ENCODE peak calls at places on chromosomes 12 and 14, in seven cellular contexts. One of them, this sample, is unnamed. For H3K9me2, the result is how much of the 10 kb centered on the place peaks cover.

GRCh38 chr14:22491683-22492483 is 97.1 kb downstream of the DAD1 start:
- DNase-seq in GM23338: no peak
- DNase-seq in MM.1S: no peak
- DNase-seq in PC-9: no peak
- DNase-seq in Karpas-422: no peak
- DNase-seq in PC-3: no peak
- DNase-seq in HCT116: no peak
- DNase-seq in this sample: no peak

GRCh38 chr12:87845995-87846483 is 183.2 kb downstream of the C12orf50 start:
- DNase-seq in MM.1S: no peak
- DNase-seq in PC-3: no peak
- DNase-seq in PC-9: no peak
- DNase-seq in Karpas-422: no peak
- DNase-seq in GM23338: peak
- DNase-seq in HCT116: no peak
- DNase-seq in this sample: no peak

GRCh38 chr14:94051115-94051514 is 25.0 kb downstream of the OTUB2 start:
- DNase-seq in HCT116: no peak
- DNase-seq in Karpas-422: no peak
- DNase-seq in GM23338: peak
- DNase-seq in PC-3: peak
- DNase-seq in PC-9: no peak
- DNase-seq in MM.1S: no peak
- DNase-seq in this sample: peak

GRCh38 chr14:53858344-53858682 is 98.3 kb downstream of the BMP4 start:
- DNase-seq in HCT116: no peak
- DNase-seq in MM.1S: no peak
- DNase-seq in PC-9: no peak
- DNase-seq in Karpas-422: no peak
- DNase-seq in GM23338: no peak
- DNase-seq in PC-3: no peak
- DNase-seq in this sample: no peak

GRCh38 chr14:51121096-51121495 is 26.2 kb upstream of the TRIM9 start:
- DNase-seq in GM23338: peak
- DNase-seq in PC-9: no peak
- DNase-seq in HCT116: no peak
- DNase-seq in Karpas-422: no peak
- DNase-seq in PC-3: no peak
- DNase-seq in MM.1S: no peak
- DNase-seq in this sample: no peak

GRCh38 chr12:2944401-2945047 is 14.7 kb upstream of the TEAD4 start:
- DNase-seq in PC-3: peak
- DNase-seq in GM23338: peak
- DNase-seq in PC-9: peak
- DNase-seq in HCT116: peak
- DNase-seq in Karpas-422: peak
- DNase-seq in MM.1S: peak
- DNase-seq in this sample: peak

GRCh38 chr12:113333877-113334785 is 778 bp downstream of the SLC8B1 start:
- DNase-seq in MM.1S: peak
- DNase-seq in PC-9: peak
- DNase-seq in Karpas-422: peak
- DNase-seq in GM23338: no peak
- DNase-seq in PC-3: peak
- DNase-seq in HCT116: no peak
- DNase-seq in this sample: peak

GRCh38 chr14:93054876-93055275 is 60.8 kb downstream of the ITPK1 start:
- DNase-seq in GM23338: no peak
- DNase-seq in PC-9: no peak
- DNase-seq in Karpas-422: no peak
- DNase-seq in PC-3: no peak
- DNase-seq in MM.1S: no peak
- DNase-seq in HCT116: no peak
- DNase-seq in this sample: no peak

GRCh38 chr12:113868365-113868764 is 97.8 kb downstream of the RBM19 start:
- DNase-seq in GM23338: no peak
- DNase-seq in PC-3: no peak
- DNase-seq in Karpas-422: no peak
- DNase-seq in HCT116: no peak
- DNase-seq in PC-9: no peak
- DNase-seq in MM.1S: no peak
- DNase-seq in this sample: no peak

GRCh38 chr14:92651106-92651792 is 97.2 kb downstream of the LGMN start:
- DNase-seq in PC-3: no peak
- DNase-seq in GM23338: no peak
- DNase-seq in MM.1S: no peak
- DNase-seq in HCT116: no peak
- DNase-seq in Karpas-422: no peak
- DNase-seq in PC-9: no peak
- DNase-seq in this sample: peak

GRCh38 chr12:93563807-93564538 is 8.5 kb upstream of the SOCS2 start:
- DNase-seq in PC-9: peak
- DNase-seq in GM23338: peak
- DNase-seq in Karpas-422: peak
- DNase-seq in PC-3: peak
- DNase-seq in HCT116: peak
- DNase-seq in MM.1S: peak
- DNase-seq in this sample: peak

GRCh38 chr14:52464175-52464574 is 88.1 kb downstream of the TXNDC16 start:
- DNase-seq in GM23338: no peak
- DNase-seq in PC-9: no peak
- DNase-seq in MM.1S: no peak
- DNase-seq in PC-3: no peak
- DNase-seq in HCT116: no peak
- DNase-seq in Karpas-422: no peak
- DNase-seq in this sample: no peak

GRCh38 chr14:65356327-65356836 is 56.1 kb upstream of the FUT8 start:
- DNase-seq in Karpas-422: no peak
- DNase-seq in PC-3: peak
- DNase-seq in GM23338: peak
- DNase-seq in MM.1S: peak
- DNase-seq in HCT116: peak
- DNase-seq in PC-9: peak
- DNase-seq in this sample: peak

GRCh38 chr14:105982664-105983063 is 456.3 kb downstream of the TMEM121 start:
- DNase-seq in Karpas-422: no peak
- DNase-seq in HCT116: no peak
- DNase-seq in PC-9: no peak
- DNase-seq in MM.1S: no peak
- DNase-seq in GM23338: no peak
- DNase-seq in PC-3: no peak
- DNase-seq in this sample: no peak

GRCh38 chr12:95721320-95721719 is 69.2 kb downstream of the NTN4 start:
- DNase-seq in PC-3: peak
- DNase-seq in GM23338: peak
- DNase-seq in Karpas-422: peak
- DNase-seq in PC-9: no peak
- DNase-seq in MM.1S: no peak
- DNase-seq in HCT116: no peak
- DNase-seq in this sample: no peak

GRCh38 chr12:122835693-122836026 is 403 bp downstream of the HIP1R start:
- DNase-seq in Karpas-422: peak
- DNase-seq in PC-3: peak
- DNase-seq in PC-9: no peak
- DNase-seq in MM.1S: peak
- DNase-seq in GM23338: peak
- DNase-seq in HCT116: no peak
- DNase-seq in this sample: peak

GRCh38 chr12:30813741-30814687 is 59.3 kb upstream of the CAPRIN2 start:
- DNase-seq in PC-9: no peak
- DNase-seq in PC-3: peak
- DNase-seq in Karpas-422: no peak
- DNase-seq in GM23338: no peak
- DNase-seq in MM.1S: no peak
- DNase-seq in HCT116: no peak
- DNase-seq in this sample: no peak

GRCh38 chr12:124004233-124004875 is 31.3 kb downstream of the ZNF664 start:
- DNase-seq in MM.1S: no peak
- DNase-seq in HCT116: no peak
- DNase-seq in PC-3: no peak
- DNase-seq in GM23338: no peak
- DNase-seq in PC-9: no peak
- DNase-seq in Karpas-422: no peak
- DNase-seq in this sample: no peak

DNA sequence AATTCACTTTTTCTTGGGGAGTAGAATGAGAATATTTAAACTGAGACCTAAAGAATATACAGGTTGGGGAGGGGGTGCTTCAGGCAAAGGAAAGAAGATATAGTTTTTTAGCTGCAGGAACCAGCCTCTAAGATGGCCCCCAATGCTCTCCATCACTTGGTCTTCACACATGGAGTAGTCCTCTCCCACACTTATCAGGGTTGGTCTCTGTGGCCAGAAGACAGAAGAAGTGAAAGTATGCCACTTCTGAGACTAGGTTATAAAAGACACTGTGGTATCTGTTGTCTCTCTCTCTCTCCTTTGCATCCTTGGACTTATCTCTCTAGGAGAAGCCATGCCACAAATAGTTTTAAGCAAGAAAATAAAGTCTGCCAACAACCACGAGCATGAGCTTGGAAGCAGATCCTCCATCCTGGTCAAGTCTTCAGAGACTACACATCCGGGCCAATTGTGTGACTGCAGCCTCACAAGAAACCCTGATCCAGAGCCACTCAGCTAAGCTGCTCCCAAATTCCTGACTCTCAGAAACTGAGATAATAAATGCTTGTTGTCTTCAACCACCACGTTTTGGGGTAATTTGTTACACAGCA is 18.0 kb downstream of the PUS7L start:
- DNase-seq in MM.1S: no peak
- DNase-seq in GM23338: no peak
- DNase-seq in Karpas-422: no peak
- DNase-seq in HCT116: no peak
- DNase-seq in PC-9: no peak
- DNase-seq in PC-3: no peak
- DNase-seq in this sample: no peak
- H3K9me2 ChIP-seq in MM.1S: under half
- H3K9me2 ChIP-seq in GM23338: under half
- H3K9me2 ChIP-seq in Karpas-422: under half
- H3K9me2 ChIP-seq in HCT116: under half
- H3K9me2 ChIP-seq in PC-9: under half
- H3K9me2 ChIP-seq in PC-3: under half
- H3K9me2 ChIP-seq in this sample: under half

GRCh38 chr12:86122846-86123468 is 133.2 kb downstream of the MGAT4C start:
- DNase-seq in HCT116: no peak
- DNase-seq in MM.1S: no peak
- DNase-seq in PC-3: peak
- DNase-seq in Karpas-422: no peak
- DNase-seq in GM23338: no peak
- DNase-seq in PC-9: no peak
- DNase-seq in this sample: no peak
- H3K9me2 ChIP-seq in HCT116: under half
- H3K9me2 ChIP-seq in MM.1S: under half
- H3K9me2 ChIP-seq in PC-3: under half
- H3K9me2 ChIP-seq in Karpas-422: under half
- H3K9me2 ChIP-seq in GM23338: under half
- H3K9me2 ChIP-seq in PC-9: under half
- H3K9me2 ChIP-seq in this sample: under half

DNA sequence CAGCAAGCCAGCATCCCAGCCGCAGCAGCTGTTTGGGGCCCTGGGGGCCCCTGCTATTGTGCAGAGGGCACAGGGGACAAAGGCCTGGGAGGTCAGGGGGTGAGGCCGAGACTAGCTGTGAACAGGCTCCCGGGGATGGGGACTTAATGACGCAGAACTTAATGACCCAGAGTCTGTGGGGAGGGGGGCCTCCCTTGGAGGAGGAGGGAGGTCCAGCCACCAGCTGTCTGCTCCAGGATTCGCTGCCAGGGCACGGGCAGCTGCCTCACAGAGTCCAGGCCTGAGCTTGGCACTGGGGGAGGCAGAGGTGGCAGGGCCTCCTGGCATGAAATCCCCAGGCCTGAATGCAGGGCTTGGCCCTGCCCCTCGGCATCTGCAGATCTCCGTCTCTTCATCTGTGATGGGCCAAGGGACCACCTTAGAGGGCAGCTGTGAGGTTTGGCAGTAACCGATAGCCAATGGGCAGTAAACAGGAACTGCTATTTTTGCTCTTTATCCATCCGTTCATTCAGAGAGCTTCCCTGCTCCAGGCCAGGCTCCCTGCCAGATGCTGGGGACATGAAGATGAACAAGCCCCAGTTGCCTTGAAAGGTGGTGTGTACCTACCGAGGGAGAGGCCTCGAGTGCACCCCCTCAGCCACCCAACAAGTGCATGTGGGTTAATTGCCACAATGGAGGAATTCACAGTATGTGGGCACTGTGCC is 6.7 kb downstream of the FAM222A start:
- DNase-seq in HCT116: no peak
- DNase-seq in GM23338: no peak
- DNase-seq in MM.1S: no peak
- DNase-seq in PC-3: no peak
- DNase-seq in PC-9: no peak
- DNase-seq in Karpas-422: no peak
- DNase-seq in this sample: no peak
- H3K9me2 ChIP-seq in HCT116: under half
- H3K9me2 ChIP-seq in GM23338: under half
- H3K9me2 ChIP-seq in MM.1S: under half
- H3K9me2 ChIP-seq in PC-3: under half
- H3K9me2 ChIP-seq in PC-9: under half
- H3K9me2 ChIP-seq in Karpas-422: under half
- H3K9me2 ChIP-seq in this sample: under half

GRCh38 chr12:27219693-27220056 is 24.4 kb upstream of the STK38L start:
- DNase-seq in Karpas-422: no peak
- DNase-seq in MM.1S: no peak
- DNase-seq in HCT116: no peak
- DNase-seq in PC-3: no peak
- DNase-seq in GM23338: no peak
- DNase-seq in PC-9: no peak
- DNase-seq in this sample: no peak
- H3K9me2 ChIP-seq in Karpas-422: under half
- H3K9me2 ChIP-seq in MM.1S: under half
- H3K9me2 ChIP-seq in HCT116: under half
- H3K9me2 ChIP-seq in PC-3: under half
- H3K9me2 ChIP-seq in GM23338: under half
- H3K9me2 ChIP-seq in PC-9: under half
- H3K9me2 ChIP-seq in this sample: under half

DNA sequence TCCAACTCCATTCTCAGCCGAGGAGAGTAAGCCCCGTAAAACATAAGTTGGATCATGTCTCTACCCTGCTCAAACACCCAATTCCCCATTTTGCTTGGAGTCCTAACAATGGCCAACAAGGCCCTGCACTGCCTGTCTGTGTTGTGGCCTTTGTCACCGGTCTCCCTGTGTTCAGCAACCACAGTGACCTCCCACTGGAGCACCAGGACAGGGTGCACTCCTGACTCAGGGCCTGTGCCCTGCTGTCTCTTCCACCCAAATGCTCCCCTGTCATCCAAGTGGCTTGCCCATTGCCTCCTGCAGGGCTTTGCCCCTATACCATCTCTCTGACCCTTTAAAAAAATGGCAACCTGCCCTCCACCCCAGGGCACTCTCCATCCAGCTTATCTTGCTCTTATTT is 4.4 kb upstream of the KRT85 start:
- DNase-seq in PC-9: no peak
- DNase-seq in PC-3: no peak
- DNase-seq in MM.1S: no peak
- DNase-seq in Karpas-422: no peak
- DNase-seq in GM23338: no peak
- DNase-seq in HCT116: no peak
- DNase-seq in this sample: no peak
- H3K9me2 ChIP-seq in PC-9: under half
- H3K9me2 ChIP-seq in PC-3: under half
- H3K9me2 ChIP-seq in MM.1S: under half
- H3K9me2 ChIP-seq in Karpas-422: under half
- H3K9me2 ChIP-seq in GM23338: under half
- H3K9me2 ChIP-seq in HCT116: under half
- H3K9me2 ChIP-seq in this sample: under half

This sample was measured in OCI-LY7.